ENCODE peak calls at places on chromosomes 12 and 14, in five cellular contexts. E, C, S, W and T are unnamed samples.

GRCh38 chr14:30125322-30125944 is 197.8 kb upstream of the PRKD1 start:
- DNase-seq in S (no peak), W (no peak), C (no peak), E (peak), T (no peak)

GRCh38 chr12:54983536-54984102 is 943 bp downstream of the TESPA1 start:
- DNase-seq in S (no peak), C (no peak), W (peak), E (no peak), T (no peak)

GRCh38 chr14:70183991-70184390 is 4.8 kb downstream of the SLC8A3 start:
- DNase-seq in C (no peak), S (no peak), E (no peak), W (no peak), T (no peak)

GRCh38 chr12:6852651-6853354 is 853 bp downstream of the USP5 start:
- DNase-seq in E (peak), C (no peak), W (no peak), S (no peak), T (peak)

GRCh38 chr12:89067436-89067835 is 284.9 kb downstream of the DUSP6 start:
- DNase-seq in W (no peak), C (no peak), S (no peak), E (peak), T (no peak)

GRCh38 chr12:15732341-15733061 is 56.7 kb downstream of the EPS8 start:
- DNase-seq in E (peak), W (no peak), S (no peak), C (no peak), T (no peak)

GRCh38 chr12:89345830-89346740 is 6.2 kb downstream of the DUSP6 start:
- DNase-seq in W (no peak), C (peak), S (peak), E (peak), T (no peak)

GRCh38 chr14:33567003-33567735 is 383.7 kb downstream of the EGLN3 start:
- DNase-seq in W (no peak), C (no peak), S (no peak), E (no peak), T (no peak)

GRCh38 chr14:22474730-22475351 is 114.2 kb downstream of the DAD1 start:
- DNase-seq in S (no peak), E (peak), W (no peak), C (no peak), T (no peak)

GRCh38 chr12:116856729-116857128 is 24.5 kb downstream of the HRK start:
- DNase-seq in C (no peak), W (no peak), E (no peak), S (no peak), T (no peak)

GRCh38 chr12:42588981-42589464 is 523 bp downstream of the PRICKLE1 start:
- DNase-seq in S (peak), E (peak), C (peak), W (no peak), T (peak)

GRCh38 chr14:61719344-61720301 is 24.3 kb downstream of the HIF1A start:
- DNase-seq in C (no peak), W (no peak), E (no peak), S (no peak), T (no peak)

GRCh38 chr14:69909831-69910550 is 30.8 kb downstream of the SMOC1 start:
- DNase-seq in C (no peak), S (no peak), E (no peak), W (no peak), T (no peak)

GRCh38 chr12:19972325-19973288 is 395.7 kb upstream of the PDE3A start:
- DNase-seq in C (no peak), S (no peak), W (no peak), E (no peak), T (no peak)

GRCh38 chr14:71400821-71401447 is 493.7 kb downstream of the PCNX1 start:
- DNase-seq in C (no peak), S (no peak), W (no peak), E (peak), T (no peak)

GRCh38 chr14:29462271-29462670 is 465.4 kb downstream of the PRKD1 start:
- DNase-seq in W (no peak), S (no peak), E (no peak), C (no peak), T (no peak)